ENCODE peak calls at places on chromosomes 11 and 22, in six cellular contexts. D is activated CD8-positive, alpha-beta T cell treated with anti-CD3 and anti-CD28 coated beads for 36 hours; Y is stimulated activated CD4-positive, alpha-beta T cell treated with anti-CD3 and anti-CD28 coated beads, Interleukin-1b, Interleukin-23, amount 100 ng/mL, for 1 hour; X is HEK293T; N is cardiac fibroblast; W is GM12865. G is an unnamed sample.

GRCh38 chr11:100930185-100930778 is 199.3 kb downstream of the PGR start:
- DNase-seq in D (no peak), Y (no peak), X (peak), N (peak), W (peak), G (no peak)

GRCh38 chr11:64644348-64645242 is 53.6 kb downstream of the SLC22A12 start:
- DNase-seq in D (peak), Y (no peak), X (peak), N (no peak), W (no peak), G (no peak)

GRCh38 chr11:119688362-119688761 is 40.6 kb downstream of the NECTIN1 start:
- DNase-seq in D (no peak), Y (no peak), X (no peak), N (no peak), W (no peak), G (no peak)

GRCh38 chr22:46457502-46458488 is 79.6 kb downstream of the CELSR1 start:
- DNase-seq in D (no peak), Y (no peak), X (no peak), N (peak), W (no peak), G (no peak)

GRCh38 chr22:41910050-41910598 is 4.8 kb downstream of the SHISA8 start:
- DNase-seq in D (no peak), Y (no peak), X (no peak), N (no peak), W (no peak), G (no peak)

GRCh38 chr11:119188067-119188466 is 2.8 kb downstream of the NHERF4 start:
- DNase-seq in D (no peak), Y (no peak), X (no peak), N (no peak), W (no peak), G (no peak)

GRCh38 chr11:57779275-57779674 is 17.7 kb downstream of the CTNND1 start:
- DNase-seq in D (no peak), Y (no peak), X (no peak), N (peak), W (no peak), G (no peak)

GRCh38 chr11:106456651-106457050 is 379.2 kb downstream of the AASDHPPT start:
- DNase-seq in D (no peak), Y (no peak), X (no peak), N (peak), W (no peak), G (no peak)

GRCh38 chr11:132114185-132114584 is 743.8 kb downstream of the NTM start:
- DNase-seq in D (peak), Y (no peak), X (peak), N (peak), W (peak), G (no peak)

GRCh38 chr11:88101881-88102594 is 73.2 kb downstream of the RAB38 start:
- DNase-seq in D (no peak), Y (no peak), X (no peak), N (no peak), W (no peak), G (no peak)

GRCh38 chr11:2700415-2701211 is 819 bp upstream of the KCNQ1OT1 start:
- DNase-seq in D (peak), Y (no peak), X (peak), N (peak), W (peak), G (no peak)

GRCh38 chr22:25759825-25760231 is 17.8 kb downstream of the MYO18B start:
- DNase-seq in D (no peak), Y (no peak), X (no peak), N (peak), W (no peak), G (no peak)

GRCh38 chr22:50269573-50270301 is 443 bp downstream of the MAPK11 start:
- DNase-seq in D (peak), Y (peak), X (no peak), N (peak), W (peak), G (no peak)

GRCh38 chr11:113647856-113648255 is 58.3 kb downstream of the TMPRSS5 start:
- DNase-seq in D (no peak), Y (no peak), X (no peak), N (no peak), W (no peak), G (no peak)

GRCh38 chr22:26322179-26322905 is 106.7 kb upstream of the ASPHD2 start:
- DNase-seq in D (no peak), Y (no peak), X (no peak), N (peak), W (no peak), G (no peak)

G was measured in activated CD4-positive, CD25-positive, alpha-beta regulatory T cell.